ENCODE peak calls at places on chromosomes 11 and 22, in nine cellular contexts. B is HuH-7; M is nucleus accumbens; Z is iris pigment epithelial cell; X is fibroblast of lung; G is stimulated activated CD4-positive, alpha-beta T cell treated with anti-CD3 and anti-CD28 coated beads, Interleukin-15, amount 100 ng/mL, for 24 hours; N is BJ; D is mucosa of gallbladder; I is NK-92 treated with Interleukin-12 subunit alpha and Interleukin-12 subunit beta, amount 100 ng/mL, for 24 hours. O is an unnamed sample.

GRCh38 chr11:130771708-130772107 is 144.6 kb downstream of the SNX19 start:
- DNase-seq in N (peak), G (no peak), D (no peak), I (no peak), X (peak), M (no peak), B (no peak), Z (peak), O (no peak)

GRCh38 chr11:129375731-129376657 is at the start of gene BARX2:
- DNase-seq in D (peak), M (peak), N (no peak), B (peak), G (peak), I (no peak), Z (peak), X (peak), O (peak)

GRCh38 chr11:132177106-132177505 is 806.7 kb downstream of the NTM start:
- DNase-seq in X (peak), M (no peak), D (peak), Z (peak), B (no peak), G (no peak), N (peak), I (no peak), O (peak)

GRCh38 chr22:49629586-49630447 is 197.9 kb downstream of the BRD1 start:
- DNase-seq in G (no peak), Z (peak), M (no peak), I (no peak), B (no peak), N (no peak), D (no peak), X (no peak), O (no peak)

GRCh38 chr11:131684111-131685060 is 314.0 kb downstream of the NTM start:
- DNase-seq in G (no peak), N (no peak), B (no peak), Z (no peak), I (no peak), M (no peak), X (no peak), D (no peak), O (no peak)

GRCh38 chr11:65187146-65187675 is 5.5 kb downstream of the CAPN1 start:
- DNase-seq in M (no peak), Z (no peak), I (no peak), G (no peak), X (no peak), B (no peak), D (no peak), N (no peak), O (no peak)

GRCh38 chr22:36344106-36344827 is 43.5 kb downstream of the MYH9 start:
- DNase-seq in M (peak), D (no peak), Z (no peak), I (no peak), G (peak), X (no peak), N (no peak), B (no peak), O (no peak)

GRCh38 chr11:122697636-122698167 is 42.2 kb downstream of the UBASH3B start:
- DNase-seq in Z (peak), B (no peak), X (peak), I (no peak), M (no peak), G (peak), N (no peak), D (no peak), O (peak)

GRCh38 chr11:103871923-103872551 is 164.4 kb upstream of the DDI1 start:
- DNase-seq in I (no peak), N (no peak), Z (no peak), X (no peak), G (no peak), B (no peak), M (no peak), D (no peak), O (no peak)

GRCh38 chr11:23696712-23697111 is 800.1 kb upstream of the LUZP2 start:
- DNase-seq in N (no peak), I (no peak), M (no peak), B (no peak), Z (no peak), G (no peak), X (no peak), D (no peak), O (no peak)

GRCh38 chr11:69666752-69667536 is 8.2 kb downstream of the LTO1 start:
- DNase-seq in X (no peak), G (no peak), Z (no peak), D (no peak), I (no peak), M (no peak), N (no peak), B (no peak), O (no peak)

GRCh38 chr22:25628494-25628893 is 64.0 kb downstream of the GRK3 start:
- DNase-seq in N (no peak), G (no peak), B (no peak), M (no peak), I (no peak), D (no peak), Z (no peak), X (no peak), O (no peak)

GRCh38 chr22:49789289-49790141 is 38.2 kb downstream of the BRD1 start:
- DNase-seq in D (no peak), Z (peak), G (peak), N (no peak), B (peak), I (no peak), X (peak), M (no peak), O (no peak)

GRCh38 chr11:117638913-117639543 is 158.0 kb downstream of the DSCAML1 start:
- DNase-seq in N (no peak), X (no peak), M (no peak), B (no peak), Z (no peak), D (no peak), I (no peak), G (no peak), O (no peak)

GRCh38 chr11:61442616-61443015 is 12.7 kb downstream of the SDHAF2 start:
- DNase-seq in Z (no peak), X (no peak), N (no peak), G (no peak), M (no peak), I (no peak), B (no peak), D (no peak), O (no peak)

O was measured in RPMI7951.